ENCODE peak calls at places on chromosomes 6 and 20, in six cellular contexts. One of them, this sample, is unnamed. For H3K4me1, the result is how much of the 10 kb centered on the place peaks cover.

GRCh38 chr6:106094261-106094963 is 8.3 kb downstream of the PRDM1 start:
- DNase-seq in SJSA1: no peak
- DNase-seq in PC-9: no peak
- DNase-seq in cardiac muscle cell: no peak
- DNase-seq in naive thymus-derived CD4-positive, alpha-beta T cell: peak
- DNase-seq in GM23338: no peak
- DNase-seq in this sample: no peak

GRCh38 chr6:77172578-77172977 is 290.7 kb downstream of the HTR1B start:
- DNase-seq in SJSA1: no peak
- DNase-seq in PC-9: no peak
- DNase-seq in cardiac muscle cell: no peak
- DNase-seq in naive thymus-derived CD4-positive, alpha-beta T cell: no peak
- DNase-seq in GM23338: no peak
- DNase-seq in this sample: no peak

GRCh38 chr6:77425676-77426075 is 37.6 kb downstream of the HTR1B start:
- DNase-seq in SJSA1: no peak
- DNase-seq in PC-9: no peak
- DNase-seq in cardiac muscle cell: no peak
- DNase-seq in naive thymus-derived CD4-positive, alpha-beta T cell: no peak
- DNase-seq in GM23338: no peak
- DNase-seq in this sample: no peak

GRCh38 chr6:125098253-125098652 is 55.3 kb upstream of the TPD52L1 start:
- DNase-seq in SJSA1: no peak
- DNase-seq in PC-9: no peak
- DNase-seq in cardiac muscle cell: peak
- DNase-seq in naive thymus-derived CD4-positive, alpha-beta T cell: no peak
- DNase-seq in GM23338: no peak
- DNase-seq in this sample: no peak

GRCh38 chr6:163820745-163821456 is 406.4 kb downstream of the QKI start:
- DNase-seq in SJSA1: no peak
- DNase-seq in PC-9: no peak
- DNase-seq in cardiac muscle cell: no peak
- DNase-seq in naive thymus-derived CD4-positive, alpha-beta T cell: no peak
- DNase-seq in GM23338: no peak
- DNase-seq in this sample: no peak

GRCh38 chr6:157806496-157807215 is 16.4 kb upstream of the SNX9 start:
- DNase-seq in SJSA1: no peak
- DNase-seq in PC-9: no peak
- DNase-seq in cardiac muscle cell: no peak
- DNase-seq in naive thymus-derived CD4-positive, alpha-beta T cell: no peak
- DNase-seq in GM23338: peak
- DNase-seq in this sample: no peak

GRCh38 chr6:797479-798077 is 104.6 kb upstream of the EXOC2 start:
- DNase-seq in SJSA1: peak
- DNase-seq in PC-9: no peak
- DNase-seq in cardiac muscle cell: peak
- DNase-seq in naive thymus-derived CD4-positive, alpha-beta T cell: peak
- DNase-seq in GM23338: peak
- DNase-seq in this sample: no peak

GRCh38 chr6:66429220-66429619 is 722.2 kb upstream of the EYS start:
- DNase-seq in SJSA1: no peak
- DNase-seq in PC-9: no peak
- DNase-seq in cardiac muscle cell: no peak
- DNase-seq in naive thymus-derived CD4-positive, alpha-beta T cell: no peak
- DNase-seq in GM23338: no peak
- DNase-seq in this sample: no peak

GRCh38 chr6:103838457-103838856 is 1021.3 kb downstream of the HACE1 start:
- DNase-seq in SJSA1: no peak
- DNase-seq in PC-9: no peak
- DNase-seq in cardiac muscle cell: no peak
- DNase-seq in naive thymus-derived CD4-positive, alpha-beta T cell: no peak
- DNase-seq in GM23338: no peak
- DNase-seq in this sample: no peak

GRCh38 chr6:40358473-40359460 is 228.4 kb downstream of the LRFN2 start:
- DNase-seq in SJSA1: no peak
- DNase-seq in PC-9: no peak
- DNase-seq in cardiac muscle cell: no peak
- DNase-seq in naive thymus-derived CD4-positive, alpha-beta T cell: no peak
- DNase-seq in GM23338: peak
- DNase-seq in this sample: no peak

GRCh38 chr6:116764961-116765841 is at the start of gene FAM162B:
- DNase-seq in SJSA1: no peak
- DNase-seq in PC-9: no peak
- DNase-seq in cardiac muscle cell: peak
- DNase-seq in naive thymus-derived CD4-positive, alpha-beta T cell: no peak
- DNase-seq in GM23338: peak
- DNase-seq in this sample: peak

GRCh38 chr6:47701374-47701773 is 3.0 kb downstream of the ADGRF4 start:
- DNase-seq in SJSA1: no peak
- DNase-seq in PC-9: peak
- DNase-seq in cardiac muscle cell: no peak
- DNase-seq in naive thymus-derived CD4-positive, alpha-beta T cell: no peak
- DNase-seq in GM23338: no peak
- DNase-seq in this sample: peak

GRCh38 chr6:17703256-17703694 is 3.5 kb downstream of the NUP153 start:
- DNase-seq in SJSA1: peak
- DNase-seq in PC-9: peak
- DNase-seq in cardiac muscle cell: no peak
- DNase-seq in naive thymus-derived CD4-positive, alpha-beta T cell: peak
- DNase-seq in GM23338: no peak
- DNase-seq in this sample: peak

GRCh38 chr6:55176958-55177357 is 2.6 kb downstream of the HCRTR2 start:
- DNase-seq in SJSA1: no peak
- DNase-seq in PC-9: no peak
- DNase-seq in cardiac muscle cell: peak
- DNase-seq in naive thymus-derived CD4-positive, alpha-beta T cell: no peak
- DNase-seq in GM23338: peak
- DNase-seq in this sample: peak

GRCh38 chr6:136959471-136959891 is 37.4 kb downstream of the SLC35D3 start:
- DNase-seq in SJSA1: no peak
- DNase-seq in PC-9: no peak
- DNase-seq in cardiac muscle cell: peak
- DNase-seq in naive thymus-derived CD4-positive, alpha-beta T cell: no peak
- DNase-seq in GM23338: peak
- DNase-seq in this sample: no peak

GRCh38 chr6:75499640-75500039 is 6.0 kb upstream of the FILIP1 start:
- DNase-seq in SJSA1: no peak
- DNase-seq in PC-9: no peak
- DNase-seq in cardiac muscle cell: no peak
- DNase-seq in naive thymus-derived CD4-positive, alpha-beta T cell: no peak
- DNase-seq in GM23338: no peak
- DNase-seq in this sample: no peak

GRCh38 chr20:56247954-56248782 is at the start of gene MC3R:
- DNase-seq in SJSA1: no peak
- DNase-seq in PC-9: peak
- DNase-seq in cardiac muscle cell: peak
- DNase-seq in naive thymus-derived CD4-positive, alpha-beta T cell: peak
- DNase-seq in GM23338: peak
- DNase-seq in this sample: no peak

GRCh38 chr6:8269856-8270454 is 165.4 kb downstream of the SLC35B3 start:
- DNase-seq in SJSA1: no peak
- DNase-seq in PC-9: no peak
- DNase-seq in cardiac muscle cell: no peak
- DNase-seq in naive thymus-derived CD4-positive, alpha-beta T cell: no peak
- DNase-seq in GM23338: no peak
- DNase-seq in this sample: no peak

GRCh38 chr6:44226368-44227137 is 3.2 kb downstream of the SLC29A1 start:
- DNase-seq in SJSA1: no peak
- DNase-seq in PC-9: no peak
- DNase-seq in cardiac muscle cell: peak
- DNase-seq in naive thymus-derived CD4-positive, alpha-beta T cell: no peak
- DNase-seq in GM23338: no peak
- DNase-seq in this sample: no peak

GRCh38 chr20:45735552-45735951 is 13.4 kb downstream of the SPINT4 start:
- DNase-seq in SJSA1: no peak
- DNase-seq in PC-9: no peak
- DNase-seq in cardiac muscle cell: no peak
- DNase-seq in naive thymus-derived CD4-positive, alpha-beta T cell: no peak
- DNase-seq in GM23338: no peak
- DNase-seq in this sample: no peak

DNA sequence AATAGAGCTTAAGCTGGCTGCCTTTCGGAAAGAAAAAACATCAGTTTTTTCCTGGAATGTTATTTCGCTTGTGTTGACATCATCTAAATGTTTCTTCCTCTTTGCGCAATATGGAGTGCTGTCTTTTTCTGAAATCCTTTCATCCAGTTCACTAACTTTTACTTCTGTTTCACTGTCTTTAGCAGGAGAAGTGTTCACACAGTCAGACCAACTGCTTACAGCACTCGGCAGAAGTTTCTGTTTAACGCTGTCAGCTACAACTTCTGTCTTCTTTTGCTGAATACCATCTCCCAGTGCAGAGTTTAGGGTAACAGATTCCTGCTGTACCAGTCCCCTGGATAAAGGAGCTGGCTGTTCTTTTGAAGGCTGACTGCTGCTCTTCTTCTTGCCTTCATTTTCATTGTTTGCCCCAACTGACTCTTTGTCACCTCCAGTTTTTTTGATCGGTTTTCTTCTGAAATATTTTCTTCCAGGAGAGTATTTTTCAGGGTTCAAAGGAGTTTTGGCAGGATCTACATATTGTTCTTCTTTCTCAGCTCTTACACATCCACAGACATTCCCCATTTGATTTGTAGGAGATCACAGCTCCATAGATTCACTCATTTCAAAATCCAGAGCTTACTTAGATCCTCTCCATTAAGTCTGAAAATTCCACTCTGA is 50.0 kb upstream of the DST start:
- DNase-seq in SJSA1: no peak
- DNase-seq in PC-9: no peak
- DNase-seq in cardiac muscle cell: no peak
- DNase-seq in naive thymus-derived CD4-positive, alpha-beta T cell: no peak
- DNase-seq in GM23338: no peak
- DNase-seq in this sample: no peak
- H3K4me1 ChIP-seq in SJSA1: under half
- H3K4me1 ChIP-seq in PC-9: under half
- H3K4me1 ChIP-seq in cardiac muscle cell: under half
- H3K4me1 ChIP-seq in naive thymus-derived CD4-positive, alpha-beta T cell: under half
- H3K4me1 ChIP-seq in GM23338: under half
- H3K4me1 ChIP-seq in this sample: under half

GRCh38 chr20:19823216-19823615 is 65.2 kb downstream of the RIN2 start:
- DNase-seq in SJSA1: no peak
- DNase-seq in PC-9: no peak
- DNase-seq in cardiac muscle cell: no peak
- DNase-seq in naive thymus-derived CD4-positive, alpha-beta T cell: no peak
- DNase-seq in GM23338: no peak
- DNase-seq in this sample: no peak

GRCh38 chr20:19819149-19819548 is 61.1 kb downstream of the RIN2 start:
- DNase-seq in SJSA1: no peak
- DNase-seq in PC-9: no peak
- DNase-seq in cardiac muscle cell: no peak
- DNase-seq in naive thymus-derived CD4-positive, alpha-beta T cell: no peak
- DNase-seq in GM23338: no peak
- DNase-seq in this sample: no peak

GRCh38 chr20:19823971-19824370 is 65.9 kb downstream of the RIN2 start:
- DNase-seq in SJSA1: no peak
- DNase-seq in PC-9: no peak
- DNase-seq in cardiac muscle cell: no peak
- DNase-seq in naive thymus-derived CD4-positive, alpha-beta T cell: no peak
- DNase-seq in GM23338: peak
- DNase-seq in this sample: no peak

GRCh38 chr20:19821605-19822004 is 63.5 kb downstream of the RIN2 start:
- DNase-seq in SJSA1: no peak
- DNase-seq in PC-9: no peak
- DNase-seq in cardiac muscle cell: no peak
- DNase-seq in naive thymus-derived CD4-positive, alpha-beta T cell: no peak
- DNase-seq in GM23338: no peak
- DNase-seq in this sample: no peak

DNA sequence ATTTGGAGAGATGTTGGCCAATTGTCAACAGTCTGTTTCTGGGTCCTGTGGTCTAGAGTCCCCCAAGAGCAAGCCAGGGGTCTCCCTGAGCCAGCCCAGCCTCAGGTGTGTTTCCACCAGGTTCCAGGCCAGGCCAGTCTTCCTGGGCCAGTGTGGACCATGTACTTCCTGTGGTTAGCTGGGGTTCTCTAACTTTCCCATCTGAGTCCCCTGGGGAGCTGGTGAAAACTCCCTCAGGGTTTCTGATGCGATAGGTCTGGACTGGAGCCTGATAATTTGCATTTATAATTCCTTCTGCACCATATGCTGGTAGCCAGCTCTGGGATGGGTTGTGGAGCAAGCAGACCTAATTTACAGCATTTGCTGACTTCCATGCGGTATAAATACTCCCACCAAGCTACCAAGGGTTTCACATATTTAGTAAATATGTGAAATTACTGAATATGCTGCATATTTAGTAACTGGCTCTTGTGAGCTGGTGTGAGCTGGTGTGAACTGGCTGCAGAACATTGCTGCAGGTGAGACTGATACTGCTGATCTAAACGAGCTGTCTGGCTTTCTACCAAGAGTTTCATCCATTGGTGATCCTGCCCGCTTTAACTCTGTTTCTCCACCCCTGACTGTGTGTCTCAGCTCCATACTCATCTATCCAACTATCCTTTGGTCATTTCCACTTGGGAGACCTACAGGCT is 62.6 kb downstream of the RIN2 start:
- DNase-seq in SJSA1: no peak
- DNase-seq in PC-9: no peak
- DNase-seq in cardiac muscle cell: no peak
- DNase-seq in naive thymus-derived CD4-positive, alpha-beta T cell: no peak
- DNase-seq in GM23338: no peak
- DNase-seq in this sample: no peak
- H3K4me1 ChIP-seq in SJSA1: under half
- H3K4me1 ChIP-seq in PC-9: under half
- H3K4me1 ChIP-seq in cardiac muscle cell: under half
- H3K4me1 ChIP-seq in naive thymus-derived CD4-positive, alpha-beta T cell: under half
- H3K4me1 ChIP-seq in GM23338: under half
- H3K4me1 ChIP-seq in this sample: under half

DNA sequence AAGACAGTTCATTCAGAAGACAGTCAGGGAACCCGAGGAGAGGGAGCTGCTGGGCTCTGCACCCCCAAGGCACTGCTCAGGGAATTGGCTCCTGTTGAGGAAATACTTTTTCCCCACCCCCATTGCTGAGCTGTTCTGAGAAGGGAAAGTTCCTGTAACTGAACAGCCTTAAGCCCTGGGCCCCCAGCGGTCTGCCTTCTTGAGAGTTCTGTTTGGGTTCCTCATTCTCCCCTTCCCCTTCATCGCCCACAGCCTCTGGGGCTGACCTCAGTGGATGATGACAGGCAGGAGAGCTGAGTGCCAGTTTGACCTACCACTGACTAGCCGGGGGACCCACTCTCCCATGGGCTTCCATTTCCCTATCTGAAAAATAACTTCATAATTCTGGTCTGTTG is 10.7 kb downstream of the HCK start:
- DNase-seq in SJSA1: no peak
- DNase-seq in PC-9: no peak
- DNase-seq in cardiac muscle cell: no peak
- DNase-seq in naive thymus-derived CD4-positive, alpha-beta T cell: no peak
- DNase-seq in GM23338: no peak
- DNase-seq in this sample: no peak
- H3K4me1 ChIP-seq in SJSA1: under half
- H3K4me1 ChIP-seq in PC-9: under half
- H3K4me1 ChIP-seq in cardiac muscle cell: under half
- H3K4me1 ChIP-seq in naive thymus-derived CD4-positive, alpha-beta T cell: under half
- H3K4me1 ChIP-seq in GM23338: under half
- H3K4me1 ChIP-seq in this sample: under half

DNA sequence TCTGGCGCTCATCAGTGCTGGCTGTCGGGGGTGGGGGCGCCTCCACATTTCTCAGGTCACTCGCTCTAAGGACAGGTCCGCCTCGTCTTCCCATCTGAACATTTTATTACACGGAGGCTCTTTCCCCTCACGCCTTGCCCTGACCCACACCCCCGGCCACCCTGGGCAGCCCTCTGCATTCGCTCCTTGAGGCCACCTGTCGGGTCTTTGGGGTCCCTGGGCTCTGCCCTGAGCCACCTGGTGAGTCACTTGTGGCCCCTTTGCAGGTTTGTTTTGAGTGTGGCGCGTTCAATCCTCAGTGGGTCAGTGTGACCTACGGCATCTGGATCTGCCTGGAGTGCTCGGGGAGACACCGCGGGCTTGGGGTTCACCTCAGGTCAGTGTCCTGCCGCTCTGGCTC is 3.2 kb downstream of the ARFGAP1 start:
- DNase-seq in SJSA1: no peak
- DNase-seq in PC-9: no peak
- DNase-seq in cardiac muscle cell: no peak
- DNase-seq in naive thymus-derived CD4-positive, alpha-beta T cell: no peak
- DNase-seq in GM23338: no peak
- DNase-seq in this sample: no peak
- H3K4me1 ChIP-seq in SJSA1: under half
- H3K4me1 ChIP-seq in PC-9: under half
- H3K4me1 ChIP-seq in cardiac muscle cell: under half
- H3K4me1 ChIP-seq in naive thymus-derived CD4-positive, alpha-beta T cell: under half
- H3K4me1 ChIP-seq in GM23338: under half
- H3K4me1 ChIP-seq in this sample: under half

This sample was measured in foreskin keratinocyte.